ENCODE peak calls at places on chromosomes 3 and 15, in ten cellular contexts. R is WERI-Rb-1, Q is AG20443, O is right cardiac atrium, W is T-helper 2 cell, U is EH, X is ELR, E is H4, A is upper lobe of right lung, Z is body of pancreas. V is an unnamed sample.

GRCh38 chr3:11661827-11662226 is 18.1 kb upstream of the VGLL4 start:
- DNase-seq in A (no peak), Z (peak; percentile 65), O (peak; percentile 41), X (peak; percentile 38), W (no peak), U (peak; percentile 81), Q (peak; percentile 44), E (peak; percentile 42), R (no peak), V (peak; percentile 61)

GRCh38 chr15:83288381-83288801 is 3.9 kb upstream of the BNC1 start:
- DNase-seq in Z (no peak), W (no peak), Q (no peak), E (no peak), U (no peak), O (no peak), R (no peak), A (no peak), X (peak; percentile 37), V (no peak)

GRCh38 chr15:48283361-48284157 is 47.7 kb upstream of the DUT start:
- DNase-seq in X (no peak), R (peak; percentile 46), O (no peak), Q (no peak), E (no peak), A (no peak), U (no peak), Z (no peak), W (no peak), V (peak; percentile 27)

GRCh38 chr15:101138913-101139880 is 112.7 kb downstream of the CHSY1 start:
- DNase-seq in U (peak; percentile 66), O (no peak), E (no peak), A (no peak), Q (peak; percentile 38), W (no peak), R (no peak), X (peak; percentile 55), Z (no peak), V (peak; percentile 88)

GRCh38 chr15:77819841-77820728 is 187.4 kb upstream of the LINGO1 start:
- DNase-seq in Q (peak; percentile 52), E (no peak), X (peak; percentile 48), W (no peak), U (peak; percentile 24), A (no peak), R (peak; percentile 87), Z (peak; percentile 37), O (peak; percentile 22), V (no peak)

GRCh38 chr15:89845305-89845893 is 30.7 kb upstream of the ANPEP start:
- DNase-seq in Q (peak; percentile 71), U (peak; percentile 92), R (no peak), A (no peak), E (peak; percentile 71), Z (no peak), X (peak; percentile 92), W (no peak), O (no peak), V (peak; percentile 90)

GRCh38 chr3:188487652-188488051 is 333.7 kb downstream of the LPP start:
- DNase-seq in A (no peak), X (no peak), R (no peak), O (no peak), Z (no peak), W (no peak), U (no peak), E (no peak), Q (no peak), V (no peak)

GRCh38 chr15:38996111-38996541 is 431.5 kb upstream of the RASGRP1 start:
- DNase-seq in Z (no peak), W (no peak), E (peak; percentile 65), Q (peak; percentile 76), R (no peak), O (no peak), X (peak; percentile 53), A (no peak), U (peak; percentile 98), V (peak; percentile 98)

GRCh38 chr3:16697437-16698258 is 92.4 kb upstream of the DAZL start:
- DNase-seq in X (peak; percentile 61), U (peak; percentile 54), W (no peak), O (no peak), Z (no peak), Q (no peak), R (no peak), E (no peak), A (no peak), V (no peak)

GRCh38 chr3:188915137-188915536 is 256.6 kb upstream of the TPRG1 start:
- DNase-seq in R (no peak), O (no peak), U (peak; percentile 41), E (no peak), Z (no peak), Q (no peak), A (no peak), X (no peak), W (no peak), V (peak; percentile 60)

GRCh38 chr15:40372966-40373365 is 9.6 kb upstream of the KNSTRN start:
- DNase-seq in E (no peak), Q (no peak), Z (no peak), W (no peak), X (peak; percentile 40), R (no peak), U (peak; percentile 57), A (no peak), O (no peak), V (no peak)

GRCh38 chr3:189557824-189558223 is 73.4 kb upstream of the TP63 start:
- DNase-seq in U (no peak), X (peak; percentile 63), Q (no peak), R (no peak), O (no peak), A (no peak), Z (no peak), E (no peak), W (no peak), V (peak; percentile 12)

GRCh38 chr3:151979914-151980313 is 106.5 kb downstream of the SUCNR1 start:
- DNase-seq in E (no peak), W (no peak), O (no peak), Q (no peak), X (no peak), U (peak; percentile 33), Z (no peak), A (no peak), R (no peak), V (no peak)

GRCh38 chr3:160793853-160794252 is 37.8 kb downstream of the PPM1L start:
- DNase-seq in X (no peak), Z (no peak), Q (no peak), R (no peak), A (no peak), E (no peak), U (no peak), O (no peak), W (no peak), V (no peak)

GRCh38 chr15:80904941-80905532 is 84.6 kb downstream of the MESD start:
- DNase-seq in Z (no peak), O (peak; percentile 16), U (peak; percentile 46), W (no peak), R (no peak), E (no peak), Q (no peak), X (no peak), A (no peak), V (no peak)

GRCh38 chr3:133448478-133449122 is 48.7 kb downstream of the BFSP2 start:
- DNase-seq in Q (no peak), W (no peak), U (no peak), X (no peak), O (no peak), Z (peak; percentile 22), R (no peak), E (no peak), A (no peak), V (no peak)

GRCh38 chr15:80161473-80162016 is 8.7 kb downstream of the FAH start:
- DNase-seq in R (no peak), X (no peak), Q (no peak), U (no peak), E (no peak), W (no peak), O (no peak), A (no peak), Z (no peak), V (no peak)

GRCh38 chr15:48557335-48557734 is 88.2 kb downstream of the FBN1 start:
- DNase-seq in E (no peak), O (peak; percentile 20), Q (no peak), A (no peak), Z (peak; percentile 51), R (no peak), X (no peak), W (no peak), U (no peak), V (no peak)

GRCh38 chr3:168085491-168086119 is 10.1 kb downstream of the GOLIM4 start:
- DNase-seq in U (no peak), E (no peak), X (peak; percentile 53), Z (no peak), A (no peak), R (no peak), Q (no peak), O (no peak), W (no peak), V (no peak)

GRCh38 chr15:85563328-85563727 is 182.9 kb downstream of the AKAP13 start:
- DNase-seq in R (no peak), Q (peak; percentile 40), O (no peak), Z (peak; percentile 63), X (no peak), A (no peak), E (no peak), W (no peak), U (peak; percentile 62), V (no peak)

GRCh38 chr3:126512026-126512425 is 5.5 kb downstream of the UROC1 start:
- DNase-seq in O (no peak), X (no peak), Q (no peak), W (no peak), E (peak; percentile 47), R (no peak), A (peak; percentile 50), Z (no peak), U (no peak), V (no peak)

GRCh38 chr15:76366714-76367113 is 30.1 kb downstream of the ISL2 start:
- DNase-seq in A (no peak), X (no peak), E (no peak), O (no peak), R (no peak), Z (peak; percentile 44), Q (no peak), W (no peak), U (no peak), V (no peak)

GRCh38 chr3:118593277-118593670 is 441.4 kb downstream of the IGSF11 start:
- DNase-seq in A (no peak), U (no peak), R (no peak), O (no peak), Z (no peak), Q (no peak), E (no peak), W (no peak), X (no peak), V (no peak)

GRCh38 chr3:161271646-161272045 is 50.5 kb downstream of the NMD3 start:
- DNase-seq in U (no peak), R (no peak), Q (no peak), A (no peak), E (no peak), W (no peak), Z (no peak), O (no peak), X (no peak), V (no peak)

GRCh38 chr3:1578105-1578833 is 485.4 kb downstream of the CNTN6 start:
- DNase-seq in E (peak; percentile 27), O (no peak), X (no peak), A (no peak), U (no peak), Q (no peak), W (no peak), Z (no peak), R (no peak), V (peak; percentile 2)

GRCh38 chr15:65184305-65184943 is 718 bp downstream of the CLPX start:
- DNase-seq in Q (peak; percentile 76), U (peak; percentile 73), O (peak; percentile 60), Z (peak; percentile 72), A (peak; percentile 81), R (peak; percentile 22), X (peak; percentile 79), E (peak; percentile 32), W (peak; percentile 14), V (peak; percentile 27)

GRCh38 chr3:31813197-31813596 is 167.9 kb downstream of the OSBPL10 start:
- DNase-seq in X (no peak), U (no peak), A (no peak), E (no peak), Q (no peak), R (no peak), W (no peak), Z (no peak), O (no peak), V (no peak)

GRCh38 chr15:100911086-100911485 is 8.1 kb upstream of the LRRK1 start:
- DNase-seq in X (no peak), E (no peak), R (no peak), W (no peak), A (no peak), Z (no peak), U (no peak), Q (no peak), O (no peak), V (no peak)

V was measured in astrocyte.